ENCODE peak calls at places on chromosomes 1 and 21, in six cellular contexts. V is tibial artery; Y is CD8-positive, alpha-beta T cell; O is IMR-90; X is uterus; Q is suprapubic skin. S is an unnamed sample. For H3K4me1, the result is how much of the 10 kb centered on the place peaks cover.

GRCh38 chr1:32204943-32205361 is 519 bp upstream of the IQCC start:
- DNase-seq in V (no peak), Y (no peak), O (no peak), X (no peak), Q (no peak), S (peak)

GRCh38 chr21:45465105-45465504 is 60.1 kb downstream of the COL18A1 start:
- DNase-seq in V (no peak), Y (no peak), O (no peak), X (no peak), Q (no peak), S (no peak)

GRCh38 chr1:85822696-85823095 is 114.5 kb upstream of the ZNHIT6 start:
- DNase-seq in V (no peak), Y (no peak), O (no peak), X (no peak), Q (no peak), S (no peak)

GRCh38 chr21:41246808-41247207 is 69.8 kb upstream of the FAM3B start:
- DNase-seq in V (no peak), Y (no peak), O (no peak), X (no peak), Q (no peak), S (no peak)

GRCh38 chr1:241531195-241532172 is 694 bp upstream of the KMO start:
- DNase-seq in V (no peak), Y (no peak), O (peak), X (no peak), Q (no peak), S (no peak)

GRCh38 chr1:165688046-165688445 is 10.3 kb downstream of the ALDH9A1 start:
- DNase-seq in V (no peak), Y (no peak), O (no peak), X (no peak), Q (no peak), S (no peak)

GRCh38 chr1:182446033-182446669 is 3.8 kb upstream of the RGSL1 start:
- DNase-seq in V (no peak), Y (no peak), O (peak), X (no peak), Q (no peak), S (no peak)

GRCh38 chr1:3477241-3478109 is 23.0 kb downstream of the ARHGEF16 start:
- DNase-seq in V (no peak), Y (no peak), O (no peak), X (no peak), Q (no peak), S (peak)

GRCh38 chr1:9909222-9910046 is 635 bp downstream of the CTNNBIP1 start:
- DNase-seq in V (peak), Y (peak), O (no peak), X (peak), Q (peak), S (no peak)

GRCh38 chr1:2499986-2500596 is 24.0 kb downstream of the PLCH2 start:
- DNase-seq in V (no peak), Y (no peak), O (no peak), X (no peak), Q (no peak), S (no peak)

DNA sequence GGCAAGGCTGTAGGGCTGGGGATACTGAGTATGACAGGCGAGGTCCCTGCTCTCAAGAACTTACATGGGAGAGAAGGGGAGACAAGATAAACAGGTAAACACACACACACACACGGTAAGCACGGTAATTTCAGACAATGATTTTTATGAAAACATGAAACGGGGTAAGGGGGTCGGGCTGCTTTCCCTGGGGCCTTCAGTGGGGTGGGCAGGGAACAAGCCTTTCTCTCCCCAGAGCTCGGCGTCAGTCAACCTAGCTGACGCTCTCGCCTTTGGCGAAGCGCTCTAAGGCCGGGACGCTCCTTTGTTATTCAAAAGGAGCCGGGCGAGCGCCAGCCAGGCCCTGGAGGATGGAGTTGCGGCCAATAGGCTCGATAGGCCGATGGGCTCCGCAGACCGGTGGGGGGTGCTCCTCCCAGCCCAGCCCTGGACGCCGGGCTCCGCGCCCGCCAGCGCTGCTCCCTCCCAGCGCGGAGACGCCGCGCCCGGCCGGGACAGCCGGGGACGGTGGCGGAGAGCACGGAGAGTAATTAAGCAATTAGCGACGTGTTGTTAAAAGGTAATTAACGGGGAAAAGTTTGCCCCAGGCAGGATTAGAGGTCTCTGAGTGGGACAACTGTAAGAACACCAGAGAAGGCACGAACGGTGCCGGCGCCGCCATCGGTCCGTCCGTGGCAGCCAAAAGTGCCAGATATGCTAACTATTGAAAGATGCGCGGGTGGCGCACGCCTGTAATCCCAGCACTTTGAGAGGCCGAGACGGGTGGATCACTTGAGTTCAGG is 980 bp upstream of the INKA2 start:
- DNase-seq in V (peak), Y (no peak), O (peak), X (peak), Q (peak), S (peak)
- H3K4me1 ChIP-seq in V (under half), Y (under half), O (under half), X (under half), Q (under half), S (under half)

GRCh38 chr21:27507695-27508094 is 540.8 kb upstream of the ADAMTS5 start:
- DNase-seq in V (no peak), Y (no peak), O (no peak), X (no peak), Q (no peak), S (no peak)
- H3K4me1 ChIP-seq in V (under half), Y (under half), O (under half), X (under half), Q (under half), S (under half)

GRCh38 chr1:58746182-58746581 is 37.7 kb downstream of the JUN start:
- DNase-seq in V (no peak), Y (no peak), O (no peak), X (no peak), Q (no peak), S (no peak)
- H3K4me1 ChIP-seq in V (under half), Y (under half), O (under half), X (under half), Q (under half), S (under half)

DNA sequence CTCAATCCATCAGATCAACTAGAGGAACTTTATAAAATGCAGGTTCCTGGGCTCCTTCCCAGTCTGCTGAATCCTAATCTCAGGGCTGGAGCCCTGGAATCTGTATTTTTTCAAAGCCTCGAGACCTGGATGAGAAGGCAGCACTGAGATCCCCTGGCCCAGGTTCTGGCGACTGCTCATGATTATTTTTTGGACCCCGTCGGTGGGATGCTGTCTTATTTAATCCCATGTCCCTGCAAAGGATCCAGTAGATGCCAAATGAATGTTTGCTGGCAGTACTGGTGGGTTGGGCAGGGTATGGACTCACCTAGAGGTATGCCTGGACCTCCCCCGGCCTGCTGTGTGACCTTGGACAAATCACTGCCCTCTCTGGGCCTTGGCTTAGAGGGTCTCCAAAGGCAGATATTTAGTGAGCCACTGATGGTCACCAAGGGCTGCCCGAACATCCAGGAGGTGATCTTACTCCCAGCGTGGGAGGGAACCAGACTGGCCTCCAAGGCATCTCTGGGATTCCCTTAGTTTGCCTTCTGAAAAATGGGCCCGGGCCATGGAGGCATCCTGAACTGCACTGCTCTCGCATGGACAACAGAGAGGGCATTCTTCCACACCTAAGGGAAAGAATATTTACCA is 91.6 kb upstream of the RUNX3 start:
- DNase-seq in V (no peak), Y (no peak), O (no peak), X (no peak), Q (no peak), S (no peak)
- H3K4me1 ChIP-seq in V (under half), Y (half or more), O (under half), X (under half), Q (under half), S (under half)

DNA sequence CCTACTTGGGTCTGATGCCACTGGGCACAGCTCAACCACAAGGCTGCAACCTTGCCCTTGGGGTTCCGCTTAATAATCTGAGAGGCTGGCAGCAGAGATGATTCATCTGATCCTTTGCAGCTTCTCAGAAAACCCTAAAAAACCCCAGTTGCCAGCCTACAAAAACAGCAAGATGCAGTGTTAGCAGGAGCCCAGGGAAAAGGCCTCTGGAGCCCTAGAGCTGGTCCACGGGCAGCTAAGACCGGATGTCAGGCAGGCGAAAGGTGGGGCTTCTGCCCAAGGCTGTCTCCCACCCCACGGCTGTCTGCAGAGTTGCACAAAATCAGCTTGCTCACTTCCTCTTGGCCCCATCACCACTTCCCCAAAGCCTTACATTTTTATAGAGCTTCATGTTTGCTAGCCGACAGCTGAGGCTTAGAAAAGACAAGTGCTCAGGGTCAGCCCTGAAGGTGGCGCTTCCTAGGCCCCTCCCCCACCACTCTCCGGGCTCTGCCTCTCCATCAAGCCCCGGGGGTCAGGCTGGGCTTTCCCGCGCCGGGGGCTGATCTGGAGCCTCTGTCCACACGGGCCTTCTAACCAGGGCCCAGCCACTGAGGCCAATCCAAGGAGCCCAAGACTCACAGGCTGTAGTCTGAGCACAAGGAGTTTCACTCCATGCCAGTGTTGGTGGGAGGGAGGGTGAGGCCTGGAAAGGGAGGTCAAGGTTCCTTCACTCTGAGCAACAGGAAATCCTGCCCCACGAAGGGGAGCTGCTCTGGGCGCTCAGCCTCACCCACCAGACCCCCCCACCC is 4.2 kb upstream of the ADORA3 start:
- DNase-seq in V (peak), Y (peak), O (peak), X (peak), Q (peak), S (peak)
- H3K4me1 ChIP-seq in V (under half), Y (half or more), O (under half), X (under half), Q (under half), S (under half)

S was measured in upper lobe of left lung.